ENCODE peak calls at places on chromosomes 2 and 18, in eight cellular contexts. T is mucosa of descending colon, X is pancreas, N is psoas muscle, J is fibroblast of lung, Z is fibroblast of pulmonary artery, L is body of pancreas, D is GM12864. Y is an unnamed sample.
A peak's percentile ranks its signal among the peaks of the same experiment; 100 is the strongest.

GRCh38 chr18:23703987-23704384 is 14.7 kb downstream of the LAMA3 start:
- DNase-seq in T (no peak), Z (no peak), L (peak; percentile 45), J (no peak), X (peak; percentile 12), D (no peak), N (no peak), Y (no peak)

GRCh38 chr2:166897666-166898065 is 9.4 kb downstream of the XIRP2 start:
- DNase-seq in L (no peak), Z (no peak), T (no peak), N (no peak), D (no peak), X (no peak), J (no peak), Y (no peak)

GRCh38 chr2:54697934-54698333 is 25.5 kb upstream of the EML6 start:
- DNase-seq in N (no peak), X (no peak), D (no peak), J (no peak), T (no peak), L (no peak), Z (no peak), Y (no peak)

GRCh38 chr2:43041661-43042360 is 184.6 kb downstream of the ZFP36L2 start:
- DNase-seq in N (peak; percentile 48), T (no peak), X (no peak), Z (peak; percentile 90), L (no peak), D (no peak), J (peak; percentile 98), Y (no peak)

GRCh38 chr2:68767031-68767961 is 32.7 kb downstream of the ARHGAP25 start:
- DNase-seq in X (no peak), L (no peak), T (peak; percentile 34), Z (no peak), J (no peak), D (peak; percentile 78), N (no peak), Y (peak; percentile 68)

GRCh38 chr18:5413447-5413846 is 117.9 kb upstream of the ZBTB14 start:
- DNase-seq in D (no peak), J (no peak), T (no peak), L (no peak), N (no peak), X (no peak), Z (no peak), Y (no peak)

GRCh38 chr18:6280344-6280743 is 134.4 kb downstream of the L3MBTL4 start:
- DNase-seq in N (no peak), X (no peak), J (no peak), L (no peak), D (no peak), T (no peak), Z (no peak), Y (no peak)

GRCh38 chr2:129883121-129883520 is 96.3 kb upstream of the RAB6C start:
- DNase-seq in T (no peak), X (no peak), Z (no peak), D (no peak), L (no peak), N (no peak), J (no peak), Y (no peak)

GRCh38 chr2:14944562-14945346 is 312.2 kb downstream of the LRATD1 start:
- DNase-seq in N (no peak), L (peak; percentile 60), T (peak; percentile 2), D (no peak), Z (peak; percentile 1), J (peak; percentile 23), X (peak; percentile 25), Y (no peak)

GRCh38 chr2:9768388-9768787 is 74.9 kb upstream of the TAF1B start:
- DNase-seq in T (peak; percentile 71), Z (no peak), D (no peak), N (no peak), J (no peak), X (peak; percentile 78), L (peak; percentile 88), Y (no peak)

GRCh38 chr2:71388214-71388613 is 56.6 kb downstream of the ZNF638 start:
- DNase-seq in D (no peak), X (no peak), Z (no peak), T (no peak), N (no peak), L (no peak), J (no peak), Y (peak; percentile 8)

GRCh38 chr2:11556101-11556806 is 22.4 kb downstream of the GREB1 start:
- DNase-seq in Z (no peak), T (no peak), N (no peak), X (no peak), D (no peak), L (no peak), J (no peak), Y (no peak)

GRCh38 chr2:177758591-177759371 is 313.8 kb downstream of the PDE11A start:
- DNase-seq in D (no peak), L (peak; percentile 17), J (peak; percentile 70), N (peak; percentile 58), X (no peak), T (no peak), Z (peak; percentile 64), Y (peak; percentile 4)

GRCh38 chr18:22846088-22846683 is 86.9 kb upstream of the RBBP8 start:
- DNase-seq in Z (peak; percentile 50), T (peak; percentile 24), N (no peak), X (no peak), J (peak; percentile 43), D (no peak), L (no peak), Y (no peak)

GRCh38 chr18:57716550-57716949 is 86.6 kb downstream of the ATP8B1 start:
- DNase-seq in D (no peak), Z (no peak), L (no peak), X (no peak), T (no peak), J (no peak), N (no peak), Y (no peak)

GRCh38 chr18:5538541-5538940 is 5.3 kb downstream of the EPB41L3 start:
- DNase-seq in D (no peak), Z (no peak), J (no peak), T (no peak), N (no peak), L (no peak), X (no peak), Y (no peak)

DNA sequence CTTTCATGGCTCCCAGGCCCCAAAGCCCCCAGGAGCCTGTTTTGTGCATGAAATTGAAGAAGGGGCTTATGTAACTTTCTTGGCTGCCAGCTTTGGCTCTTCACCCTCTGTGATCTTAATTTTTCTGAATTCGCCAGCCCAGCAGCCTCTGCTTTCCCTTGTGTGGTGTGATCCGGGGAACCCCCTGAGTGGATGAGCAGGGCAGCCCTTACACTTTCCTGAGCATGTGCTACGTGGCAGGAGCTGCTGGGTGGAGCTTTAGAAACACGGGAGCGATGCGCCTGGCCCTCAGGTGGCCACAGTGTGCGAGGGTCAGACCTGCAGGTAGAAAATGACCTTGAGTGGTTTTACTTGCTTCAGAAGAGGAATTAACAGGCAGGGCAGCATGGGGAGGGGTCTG is 76.4 kb upstream of the MCFD2 start:
- DNase-seq in T (no peak), D (no peak), X (no peak), L (no peak), N (no peak), Z (no peak), J (no peak), Y (no peak)
- TF ChIP-seq CTCF in T (no peak), D (no peak), X (no peak), L (no peak), N (no peak), Z (no peak), J (no peak), Y (no peak)

GRCh38 chr2:219002395-219003266 is 9.4 kb upstream of the CRYBA2 start:
- DNase-seq in L (peak; percentile 94), Z (peak; percentile 27), J (peak; percentile 8), N (no peak), D (no peak), T (peak; percentile 92), X (peak; percentile 86), Y (peak; percentile 77)
- TF ChIP-seq CTCF in L (peak; percentile 82), Z (peak; percentile 28), J (peak; percentile 36), N (peak; percentile 22), D (no peak), T (peak; percentile 65), X (peak; percentile 52), Y (peak; percentile 46)

DNA sequence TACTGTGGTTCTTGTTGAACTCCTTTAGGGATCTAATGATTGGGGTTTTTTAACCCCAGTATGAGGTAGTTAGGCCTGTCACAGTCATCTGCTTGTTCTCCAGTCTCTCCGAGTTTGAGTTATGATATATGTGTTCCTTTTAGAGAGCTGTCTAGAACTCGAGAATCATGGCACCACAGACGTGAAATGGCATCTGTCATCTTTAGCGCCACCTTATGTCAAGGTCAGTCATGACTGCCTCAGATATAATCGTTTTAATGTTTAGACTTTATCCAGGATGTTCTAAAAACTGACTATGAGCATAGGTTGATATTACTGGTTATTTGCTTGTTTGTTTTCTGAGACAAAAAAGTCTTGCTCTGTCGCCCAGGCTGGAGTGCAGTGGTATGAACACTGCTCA is 112.2 kb downstream of the CEP192 start:
- DNase-seq in X (no peak), Z (peak; percentile 11), D (no peak), J (no peak), T (no peak), N (no peak), L (no peak), Y (no peak)
- TF ChIP-seq CTCF in X (no peak), Z (peak; percentile 32), D (peak; percentile 33), J (peak; percentile 39), T (no peak), N (no peak), L (no peak), Y (peak; percentile 17)

GRCh38 chr2:235802542-235802941 is 308.7 kb downstream of the AGAP1 start:
- DNase-seq in L (no peak), T (no peak), D (no peak), Z (no peak), J (no peak), N (no peak), X (no peak), Y (no peak)

GRCh38 chr2:235799281-235799680 is 305.4 kb downstream of the AGAP1 start:
- DNase-seq in X (no peak), N (no peak), D (no peak), J (no peak), L (no peak), T (no peak), Z (no peak), Y (no peak)

GRCh38 chr2:235807347-235807746 is 313.5 kb downstream of the AGAP1 start:
- DNase-seq in T (no peak), N (no peak), L (no peak), Z (no peak), D (no peak), J (no peak), X (no peak), Y (no peak)

GRCh38 chr2:235804676-235805075 is 310.8 kb downstream of the AGAP1 start:
- DNase-seq in X (no peak), J (no peak), T (no peak), N (no peak), Z (no peak), D (no peak), L (no peak), Y (no peak)

DNA sequence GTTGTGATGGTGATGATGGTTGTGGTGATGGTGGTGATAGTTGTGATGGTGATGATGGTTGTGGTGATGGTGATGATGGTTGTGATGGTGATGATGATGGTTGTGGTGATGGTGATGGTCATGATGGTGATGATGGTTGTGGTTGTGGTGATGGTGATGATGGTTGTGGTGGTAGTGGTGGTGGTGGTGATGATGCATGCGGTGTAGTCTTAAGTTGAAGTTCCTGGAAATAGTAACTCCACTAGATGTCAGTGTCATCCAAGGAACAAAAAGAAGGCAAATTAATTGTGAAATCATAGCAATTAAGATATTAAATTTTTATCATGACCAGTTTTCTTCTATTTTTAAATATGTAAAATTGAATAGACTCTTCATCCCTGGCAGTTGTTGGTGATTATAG is 309.2 kb downstream of the AGAP1 start:
- DNase-seq in T (no peak), J (peak; percentile 18), L (no peak), D (no peak), X (no peak), Z (peak; percentile 41), N (no peak), Y (no peak)
- TF ChIP-seq CTCF in T (no peak), J (no peak), L (no peak), D (no peak), X (no peak), Z (peak; percentile 38), N (peak; percentile 22), Y (no peak)

Y was measured in activated CD8-positive, alpha-beta T cell treated with anti-CD3 and anti-CD28 coated beads for 36 hours.